ENCODE peak calls at places on chromosome 9, in five cellular contexts. Q, M, W, U and J are unnamed samples.

GRCh38 chr9:99411479-99412100 is 189.5 kb downstream of the SEC61B start:
- DNase-seq in M (no peak), W (no peak), Q (no peak), U (peak), J (no peak)

GRCh38 chr9:21974542-21975409 is 19.4 kb downstream of the CDKN2A start:
- DNase-seq in U (peak), W (peak), Q (peak), M (no peak), J (peak)

GRCh38 chr9:36402536-36402935 is 2.5 kb upstream of the RNF38 start:
- DNase-seq in Q (no peak), U (no peak), M (no peak), W (no peak), J (no peak)

GRCh38 chr9:32294051-32294600 is 90.3 kb upstream of the ACO1 start:
- DNase-seq in Q (no peak), U (no peak), W (no peak), M (no peak), J (no peak)

GRCh38 chr9:123996731-123997421 is 14.7 kb upstream of the LHX2 start:
- DNase-seq in Q (no peak), U (no peak), W (no peak), M (no peak), J (no peak)

GRCh38 chr9:23160952-23161469 is 665.0 kb downstream of the ELAVL2 start:
- DNase-seq in Q (no peak), M (no peak), W (no peak), U (no peak), J (no peak)

GRCh38 chr9:14087576-14087975 is 226.4 kb downstream of the NFIB start:
- DNase-seq in M (no peak), Q (no peak), U (no peak), W (no peak), J (no peak)

GRCh38 chr9:120637919-120638318 is 58.0 kb upstream of the CDK5RAP2 start:
- DNase-seq in M (no peak), W (no peak), U (no peak), Q (no peak), J (no peak)

GRCh38 chr9:6109986-6110385 is 94.6 kb upstream of the RANBP6 start:
- DNase-seq in U (no peak), W (no peak), M (no peak), Q (no peak), J (no peak)

GRCh38 chr9:10045598-10045997 is 567.2 kb downstream of the PTPRD start:
- DNase-seq in M (no peak), U (peak), W (no peak), Q (peak), J (no peak)

GRCh38 chr9:128155736-128156500 is 4.1 kb upstream of the BBLN start:
- DNase-seq in W (no peak), M (no peak), U (no peak), Q (no peak), J (no peak)

GRCh38 chr9:127803507-127804352 is 1.0 kb downstream of the FPGS start:
- DNase-seq in M (no peak), Q (no peak), U (peak), W (peak), J (no peak)